ENCODE peak calls at places on chromosomes 2 and 18, in six cellular contexts. M, W, E, C, H and S are unnamed samples.

GRCh38 chr2:120323214-120323613 is 22.7 kb upstream of the INHBB start:
- DNase-seq in E (peak; percentile 68), C (peak; percentile 58), W (no peak), H (no peak), M (no peak), S (no peak)

GRCh38 chr2:5067816-5068215 is 624.4 kb upstream of the SOX11 start:
- DNase-seq in W (no peak), H (no peak), C (no peak), E (no peak), M (no peak), S (no peak)

GRCh38 chr18:26159353-26159752 is 25.7 kb downstream of the PSMA8 start:
- DNase-seq in E (no peak), M (peak; percentile 4), C (no peak), H (no peak), W (no peak), S (no peak)

GRCh38 chr2:44740678-44741077 is 200.8 kb upstream of the SIX3 start:
- DNase-seq in C (no peak), W (peak; percentile 54), E (no peak), H (peak; percentile 17), M (no peak), S (no peak)

GRCh38 chr2:96146151-96146880 is 1.1 kb upstream of the DUSP2 start:
- DNase-seq in E (peak; percentile 57), M (no peak), W (peak; percentile 47), C (no peak), H (peak; percentile 73), S (no peak)

GRCh38 chr18:5710235-5710634 is 166.4 kb upstream of the EPB41L3 start:
- DNase-seq in E (no peak), W (no peak), M (no peak), C (no peak), H (no peak), S (no peak)

GRCh38 chr2:233021771-233022170 is 8.7 kb upstream of the NGEF start:
- DNase-seq in W (peak; percentile 45), M (no peak), C (no peak), E (no peak), H (no peak), S (no peak)

GRCh38 chr2:28160986-28161425 is 231.7 kb upstream of the FOSL2 start:
- DNase-seq in M (peak; percentile 29), W (no peak), E (no peak), C (no peak), H (no peak), S (no peak)

GRCh38 chr2:63662028-63662804 is 73.5 kb downstream of the MDH1 start:
- DNase-seq in W (no peak), C (no peak), E (no peak), H (no peak), M (no peak), S (no peak)

GRCh38 chr2:2831656-2832055 is 500.6 kb upstream of the MYT1L start:
- DNase-seq in E (no peak), C (no peak), M (no peak), W (peak; percentile 22), H (no peak), S (no peak)

GRCh38 chr2:226495466-226496161 is 304.0 kb downstream of the IRS1 start:
- DNase-seq in E (no peak), C (no peak), W (no peak), H (no peak), M (no peak), S (no peak)

GRCh38 chr18:54086046-54086802 is 138.2 kb downstream of the MBD2 start:
- DNase-seq in W (no peak), H (no peak), E (no peak), C (no peak), M (no peak), S (no peak)

GRCh38 chr18:24567199-24567598 is 106.8 kb downstream of the HRH4 start:
- DNase-seq in W (no peak), M (no peak), C (no peak), E (no peak), H (no peak), S (peak; percentile 90)

GRCh38 chr2:195563857-195564512 is 93.0 kb upstream of the SLC39A10 start:
- DNase-seq in E (no peak), C (no peak), W (no peak), H (no peak), M (no peak), S (no peak)

GRCh38 chr2:48343571-48344440 is 186.1 kb upstream of the STON1 start:
- DNase-seq in E (no peak), W (no peak), C (no peak), M (peak; percentile 27), H (no peak), S (no peak)

GRCh38 chr2:239839306-239839705 is 185.8 kb downstream of the NDUFA10 start:
- DNase-seq in C (no peak), M (no peak), W (no peak), E (no peak), H (no peak), S (no peak)

GRCh38 chr18:65567372-65567771 is 183.4 kb upstream of the CDH7 start:
- DNase-seq in H (no peak), M (no peak), W (no peak), C (no peak), E (no peak), S (no peak)

GRCh38 chr18:6951336-6952090 is 166.1 kb downstream of the LAMA1 start:
- DNase-seq in W (no peak), E (no peak), H (no peak), C (no peak), M (no peak), S (no peak)

GRCh38 chr2:150882751-150883520 is 378.7 kb downstream of the RBM43 start:
- DNase-seq in C (no peak), M (no peak), W (no peak), H (no peak), E (no peak), S (no peak)

GRCh38 chr2:190634381-190634780 is 14.5 kb upstream of the NAB1 start:
- DNase-seq in W (no peak), M (no peak), H (no peak), C (no peak), E (no peak), S (no peak)

GRCh38 chr18:12015697-12016062 is 34.4 kb downstream of the IMPA2 start:
- DNase-seq in M (no peak), H (peak; percentile 85), W (peak; percentile 86), E (peak; percentile 29), C (no peak), S (no peak)

GRCh38 chr2:68466361-68466777 is 725 bp downstream of the FBXO48 start:
- DNase-seq in H (peak; percentile 41), M (peak; percentile 28), W (no peak), C (no peak), E (no peak), S (no peak)

GRCh38 chr2:37156071-37156856 is 516 bp downstream of the EIF2AK2 start:
- DNase-seq in M (peak; percentile 77), E (peak; percentile 50), C (peak; percentile 52), H (peak; percentile 54), W (peak; percentile 38), S (no peak)

GRCh38 chr18:10304853-10305252 is 149.6 kb upstream of the APCDD1 start:
- DNase-seq in C (peak; percentile 62), W (no peak), H (no peak), M (no peak), E (no peak), S (no peak)

GRCh38 chr2:180033993-180034894 is 27.1 kb upstream of the CWC22 start:
- DNase-seq in H (no peak), E (no peak), M (no peak), W (no peak), C (no peak), S (no peak)

GRCh38 chr2:130181338-130181879 is at the start of gene SMPD4:
- DNase-seq in C (peak; percentile 93), E (peak; percentile 99), H (peak; percentile 98), M (peak; percentile 43), W (peak; percentile 98), S (peak; percentile 99)
- TF ChIP-seq POLR2A in C (no peak), E (peak; percentile 26), H (peak; percentile 55), M (peak; percentile 54), W (no peak), S (no peak)

GRCh38 chr18:13565228-13565627 is 161.1 kb downstream of the FAM210A start:
- DNase-seq in W (no peak), M (no peak), E (no peak), C (no peak), H (no peak), S (no peak)

GRCh38 chr18:13564579-13564978 is 161.8 kb downstream of the FAM210A start:
- DNase-seq in E (no peak), H (peak; percentile 62), C (peak; percentile 40), M (no peak), W (no peak), S (no peak)

GRCh38 chr18:13562494-13563029 is 163.8 kb downstream of the FAM210A start:
- DNase-seq in W (no peak), H (no peak), C (no peak), M (no peak), E (no peak), S (no peak)

GRCh38 chr18:13560306-13560705 is 166.1 kb downstream of the FAM210A start:
- DNase-seq in C (no peak), H (no peak), E (no peak), M (no peak), W (no peak), S (no peak)

GRCh38 chr18:13563390-13563805 is 163.0 kb downstream of the FAM210A start:
- DNase-seq in H (no peak), C (peak; percentile 37), E (no peak), W (no peak), M (no peak), S (no peak)
- TF ChIP-seq EP300 in H (peak; percentile 50), C (peak; percentile 87), E (no peak), W (no peak), M (no peak), S (no peak)

DNA sequence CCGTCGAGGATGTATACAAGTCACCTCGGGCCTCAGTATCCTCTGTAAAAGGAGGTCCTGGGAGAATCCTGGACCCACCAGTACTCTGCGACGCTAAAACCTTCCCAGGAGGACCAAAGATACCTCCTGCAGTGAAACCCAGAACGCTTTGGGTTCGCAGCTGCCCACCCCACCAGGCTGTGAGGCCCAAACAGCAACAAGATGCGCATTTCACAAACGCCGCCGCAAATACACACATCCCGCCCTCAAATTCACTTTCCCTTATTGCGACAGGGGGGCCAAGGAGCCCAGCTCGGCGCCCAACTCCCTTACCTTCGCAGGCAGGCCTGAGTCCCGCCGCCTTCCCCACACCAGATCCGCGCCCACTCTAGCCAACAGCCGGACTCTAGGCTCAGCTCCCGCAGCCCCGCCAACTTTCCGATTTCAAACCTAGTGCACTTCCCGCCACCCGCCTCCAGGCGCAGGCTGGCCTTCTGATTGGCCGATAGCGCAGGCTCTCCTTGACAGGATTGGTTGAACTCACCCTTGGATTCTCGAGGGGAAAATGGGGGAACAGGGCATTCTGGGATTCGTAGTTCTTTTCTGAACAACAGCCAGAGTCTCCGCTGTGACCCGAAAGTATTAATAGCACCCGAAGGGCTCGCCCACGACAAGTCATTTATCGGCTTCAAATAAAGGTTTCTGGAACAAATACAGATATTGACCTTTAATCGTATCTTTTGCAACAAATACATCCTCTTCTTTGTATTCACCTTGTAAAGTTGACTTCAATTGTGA is at the start of gene SPC25:
- DNase-seq in W (peak; percentile 86), M (peak; percentile 93), E (peak; percentile 90), H (peak; percentile 88), C (peak; percentile 79), S (peak; percentile 95)
- TF ChIP-seq POLR2A in W (no peak), M (no peak), E (no peak), H (no peak), C (no peak), S (no peak)

DNA sequence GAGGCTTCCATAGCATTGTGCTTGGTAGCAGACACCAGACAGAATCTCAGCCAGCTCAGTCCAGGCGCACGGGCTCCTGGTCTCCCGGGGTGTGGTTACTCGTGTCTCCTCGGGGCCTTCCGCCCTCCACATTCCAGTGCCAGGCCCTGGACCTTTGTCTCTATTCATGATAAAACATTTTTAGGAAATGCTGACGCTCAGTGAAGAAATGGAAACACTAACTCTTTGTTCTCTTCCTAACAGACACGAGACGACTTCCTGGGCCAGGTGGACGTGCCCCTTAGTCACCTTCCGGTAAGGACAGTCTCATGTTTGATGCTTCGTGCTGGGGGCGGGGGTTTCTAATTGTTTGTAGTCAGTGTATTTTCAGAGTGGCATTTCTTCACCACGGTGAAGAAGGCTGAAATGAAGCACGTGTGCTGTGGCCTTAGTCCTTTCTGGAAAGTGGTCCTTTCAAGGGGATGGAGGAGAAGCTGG is 271.8 kb downstream of the NEDD4L start:
- DNase-seq in C (no peak), H (peak; percentile 61), M (no peak), W (no peak), E (no peak), S (no peak)
- TF ChIP-seq EP300 in C (peak; percentile 28), H (peak; percentile 19), M (no peak), W (peak; percentile 14), E (no peak), S (no peak)